ENCODE peak calls at places on chromosomes 5 and 9, in six cellular contexts. H is stimulated activated CD4-positive, alpha-beta T cell treated with anti-CD3 and anti-CD28 coated beads, Interleukin-4, amount 100 ng/mL, for 4 hours; D is nucleus accumbens; P is H1; L is non-pigmented ciliary epithelial cell; N is M059J. A is an unnamed sample.

GRCh38 chr5:158277276-158277675 is 418.3 kb upstream of the CLINT1 start:
- DNase-seq in P (no peak), H (no peak), L (no peak), D (no peak), N (no peak), A (no peak)

GRCh38 chr9:127921592-127922120 is 4.8 kb upstream of the ST6GALNAC4 start:
- DNase-seq in L (no peak), H (peak), N (peak), D (no peak), P (peak), A (peak)

GRCh38 chr9:129840024-129840423 is 4.8 kb downstream of the USP20 start:
- DNase-seq in D (no peak), H (no peak), P (no peak), L (no peak), N (no peak), A (no peak)

GRCh38 chr5:128927644-128928043 is 37.6 kb upstream of the SLC27A6 start:
- DNase-seq in P (no peak), L (no peak), N (no peak), D (no peak), H (no peak), A (no peak)

GRCh38 chr9:133252301-133252776 is 22.7 kb downstream of the ABO start:
- DNase-seq in D (no peak), H (no peak), P (peak), L (no peak), N (no peak), A (no peak)

GRCh38 chr5:9546973-9547947 is 1.4 kb upstream of the SEMA5A start:
- DNase-seq in N (peak), L (no peak), P (peak), H (no peak), D (peak), A (no peak)

GRCh38 chr9:89999534-90000370 is 394.9 kb downstream of the GADD45G start:
- DNase-seq in N (peak), P (no peak), L (no peak), H (peak), D (peak), A (peak)

GRCh38 chr5:77947051-77947428 is 170.9 kb upstream of the TBCA start:
- DNase-seq in H (no peak), P (no peak), N (no peak), D (no peak), L (no peak), A (no peak)

GRCh38 chr5:146825033-146825432 is 53.5 kb downstream of the PPP2R2B start:
- DNase-seq in N (no peak), L (peak), P (peak), D (no peak), H (no peak), A (peak)

GRCh38 chr5:67166460-67166871 is 30.1 kb downstream of the CD180 start:
- DNase-seq in P (no peak), N (peak), L (no peak), D (no peak), H (peak), A (no peak)

GRCh38 chr5:24492231-24492630 is 152.5 kb downstream of the CDH10 start:
- DNase-seq in L (no peak), D (no peak), H (no peak), P (no peak), N (peak), A (no peak)

GRCh38 chr5:157778121-157778805 is 34.8 kb downstream of the LSM11 start:
- DNase-seq in P (no peak), L (peak), N (peak), H (no peak), D (no peak), A (peak)

GRCh38 chr5:129244478-129244877 is 149.9 kb downstream of the ISOC1 start:
- DNase-seq in D (no peak), N (no peak), H (no peak), L (peak), P (no peak), A (no peak)

GRCh38 chr5:96978812-96979449 is 43.1 kb downstream of the LNPEP start:
- DNase-seq in L (no peak), H (no peak), D (no peak), N (peak), P (no peak), A (peak)

GRCh38 chr5:68387107-68387506 is 171.6 kb downstream of the PIK3R1 start:
- DNase-seq in H (no peak), L (no peak), P (no peak), D (no peak), N (no peak), A (no peak)

GRCh38 chr5:169268019-169268418 is 32.9 kb downstream of the SLIT3 start:
- DNase-seq in N (no peak), D (no peak), P (no peak), L (no peak), H (no peak), A (no peak)

GRCh38 chr9:110283736-110284135 is 27.4 kb upstream of the TXN start:
- DNase-seq in N (no peak), D (no peak), L (no peak), P (no peak), H (no peak), A (no peak)

GRCh38 chr5:138082033-138082432 is 1.8 kb upstream of the WNT8A start:
- DNase-seq in L (no peak), D (no peak), N (no peak), H (no peak), P (no peak), A (no peak)

GRCh38 chr5:101977729-101978345 is 318.2 kb downstream of the SLCO4C1 start:
- DNase-seq in P (no peak), N (peak), H (no peak), L (peak), D (no peak), A (peak)

GRCh38 chr5:154806176-154806575 is 44.2 kb downstream of the FAXDC2 start:
- DNase-seq in N (no peak), L (no peak), P (no peak), D (no peak), H (no peak), A (no peak)